ENCODE peak calls at places on chromosome X, in nine cellular contexts. One of them, this sample, is unnamed.
A peak's percentile ranks its signal among the peaks of the same experiment; 100 is the strongest.

GRCh38 chrX:104488811-104489210 is 77.2 kb upstream of the IL1RAPL2 start:
- DNase-seq in nephron progenitor cell: no peak
- DNase-seq in T47D: no peak
- DNase-seq in body of pancreas: no peak
- DNase-seq in G401: no peak
- DNase-seq in endothelial cell: no peak
- DNase-seq in MCF 10A: no peak
- DNase-seq in DMS53: no peak
- DNase-seq in hypothalamus: no peak
- DNase-seq in this sample: no peak

GRCh38 chrX:24294619-24295018 is 19.2 kb downstream of the SUPT20HL2 start:
- DNase-seq in nephron progenitor cell: peak; percentile 24
- DNase-seq in T47D: peak; percentile 67
- DNase-seq in body of pancreas: no peak
- DNase-seq in G401: no peak
- DNase-seq in endothelial cell: peak; percentile 44
- DNase-seq in MCF 10A: peak; percentile 24
- DNase-seq in DMS53: peak; percentile 47
- DNase-seq in hypothalamus: no peak
- DNase-seq in this sample: no peak

GRCh38 chrX:19555236-19555635 is 39.9 kb upstream of the MAP3K15 start:
- DNase-seq in nephron progenitor cell: no peak
- DNase-seq in T47D: no peak
- DNase-seq in body of pancreas: no peak
- DNase-seq in G401: no peak
- DNase-seq in endothelial cell: no peak
- DNase-seq in MCF 10A: no peak
- DNase-seq in DMS53: no peak
- DNase-seq in hypothalamus: no peak
- DNase-seq in this sample: no peak

GRCh38 chrX:56564182-56564885 is 907 bp downstream of the UBQLN2 start:
- DNase-seq in nephron progenitor cell: peak; percentile 5
- DNase-seq in T47D: peak; percentile 34
- DNase-seq in body of pancreas: peak; percentile 15
- DNase-seq in G401: peak; percentile 57
- DNase-seq in endothelial cell: no peak
- DNase-seq in MCF 10A: peak; percentile 58
- DNase-seq in DMS53: peak; percentile 59
- DNase-seq in hypothalamus: peak; percentile 20
- DNase-seq in this sample: peak; percentile 3

GRCh38 chrX:320126-320783 is 1.7 kb upstream of the GTPBP6 start:
- DNase-seq in nephron progenitor cell: no peak
- DNase-seq in T47D: peak; percentile 24
- DNase-seq in body of pancreas: peak; percentile 31
- DNase-seq in G401: peak; percentile 76
- DNase-seq in endothelial cell: peak; percentile 20
- DNase-seq in MCF 10A: no peak
- DNase-seq in DMS53: no peak
- DNase-seq in hypothalamus: no peak
- DNase-seq in this sample: no peak

GRCh38 chrX:48697182-48697727 is 721 bp downstream of the SUV39H1 start:
- DNase-seq in nephron progenitor cell: no peak
- DNase-seq in T47D: no peak
- DNase-seq in body of pancreas: no peak
- DNase-seq in G401: no peak
- DNase-seq in endothelial cell: no peak
- DNase-seq in MCF 10A: peak; percentile 16
- DNase-seq in DMS53: peak; percentile 32
- DNase-seq in hypothalamus: no peak
- DNase-seq in this sample: no peak

GRCh38 chrX:71367396-71367795 is 1.2 kb downstream of the TAF1 start:
- DNase-seq in nephron progenitor cell: no peak
- DNase-seq in T47D: no peak
- DNase-seq in body of pancreas: no peak
- DNase-seq in G401: no peak
- DNase-seq in endothelial cell: no peak
- DNase-seq in MCF 10A: no peak
- DNase-seq in DMS53: no peak
- DNase-seq in hypothalamus: no peak
- DNase-seq in this sample: no peak

GRCh38 chrX:30373479-30373878 is 64.3 kb upstream of the NR0B1 start:
- DNase-seq in nephron progenitor cell: no peak
- DNase-seq in T47D: no peak
- DNase-seq in body of pancreas: no peak
- DNase-seq in G401: no peak
- DNase-seq in endothelial cell: no peak
- DNase-seq in MCF 10A: no peak
- DNase-seq in DMS53: no peak
- DNase-seq in hypothalamus: no peak
- DNase-seq in this sample: no peak

GRCh38 chrX:46551494-46552128 is 6.4 kb upstream of the ZNF674 start:
- DNase-seq in nephron progenitor cell: no peak
- DNase-seq in T47D: no peak
- DNase-seq in body of pancreas: no peak
- DNase-seq in G401: no peak
- DNase-seq in endothelial cell: no peak
- DNase-seq in MCF 10A: no peak
- DNase-seq in DMS53: no peak
- DNase-seq in hypothalamus: no peak
- DNase-seq in this sample: no peak

GRCh38 chrX:15497865-15498264 is 2.7 kb upstream of the BMX start:
- DNase-seq in nephron progenitor cell: peak; percentile 73
- DNase-seq in T47D: peak; percentile 64
- DNase-seq in body of pancreas: peak; percentile 38
- DNase-seq in G401: peak; percentile 3
- DNase-seq in endothelial cell: peak; percentile 67
- DNase-seq in MCF 10A: peak; percentile 77
- DNase-seq in DMS53: peak; percentile 74
- DNase-seq in hypothalamus: peak; percentile 6
- DNase-seq in this sample: peak; percentile 5